ENCODE peak calls at places on chromosomes 11 and 22, in five cellular contexts. A is GM12865, R is memory B cell, D is T-helper 9 cell, Y is Calu3. J is an unnamed sample.

GRCh38 chr22:24937114-24937513 is 9.4 kb downstream of the LHFPL7 start:
- DNase-seq in A (peak; percentile 17), R (no peak), D (no peak), Y (peak; percentile 42), J (no peak)

GRCh38 chr22:38212442-38212841 is 10.6 kb downstream of the MAFF start:
- DNase-seq in A (no peak), R (no peak), D (no peak), Y (no peak), J (no peak)

GRCh38 chr22:38016182-38017078 is 32.1 kb upstream of the SOX10 start:
- DNase-seq in A (no peak), R (no peak), D (no peak), Y (peak; percentile 78), J (peak; percentile 80)

GRCh38 chr11:131666617-131667016 is 296.2 kb downstream of the NTM start:
- DNase-seq in A (no peak), R (no peak), D (no peak), Y (no peak), J (no peak)

GRCh38 chr22:39446239-39446721 is 10.5 kb upstream of the MGAT3 start:
- DNase-seq in A (peak; percentile 84), R (peak; percentile 41), D (no peak), Y (no peak), J (no peak)

GRCh38 chr11:2759228-2760195 is 59.7 kb upstream of the KCNQ1OT1 start:
- DNase-seq in A (no peak), R (no peak), D (no peak), Y (no peak), J (peak; percentile 20)

GRCh38 chr11:34783816-34784317 is 132.3 kb downstream of the APIP start:
- DNase-seq in A (no peak), R (no peak), D (no peak), Y (peak; percentile 43), J (no peak)

GRCh38 chr11:65895482-65895981 is 4.7 kb downstream of the FOSL1 start:
- DNase-seq in A (no peak), R (no peak), D (no peak), Y (no peak), J (no peak)

GRCh38 chr22:18104566-18104965 is 6.0 kb upstream of the TUBA8 start:
- DNase-seq in A (peak; percentile 58), R (no peak), D (no peak), Y (no peak), J (no peak)

GRCh38 chr11:134515081-134515960 is 103.3 kb upstream of the B3GAT1 start:
- DNase-seq in A (no peak), R (no peak), D (no peak), Y (no peak), J (no peak)

GRCh38 chr11:130765951-130766649 is 150.2 kb downstream of the SNX19 start:
- DNase-seq in A (peak; percentile 90), R (no peak), D (no peak), Y (no peak), J (no peak)